ENCODE peak calls at places on chromosome 5, in ten cellular contexts. L, N, J, R, I, S, V, A, X and E are unnamed samples.

GRCh38 chr5:82151622-82152021 is 126.5 kb downstream of the RPS23 start:
- DNase-seq in J (no peak), A (no peak), R (no peak), X (no peak), L (no peak), S (no peak), V (no peak), N (no peak), I (no peak), E (no peak)

GRCh38 chr5:118775790-118776499 is 212.4 kb downstream of the DTWD2 start:
- DNase-seq in X (no peak), I (no peak), S (no peak), V (no peak), R (no peak), A (no peak), N (no peak), L (no peak), J (no peak), E (no peak)

GRCh38 chr5:96868603-96869371 is 7.5 kb upstream of the ERAP2 start:
- DNase-seq in R (peak), V (peak), J (no peak), I (no peak), L (peak), N (no peak), X (peak), A (no peak), S (no peak), E (no peak)

GRCh38 chr5:1483856-1484255 is 38.6 kb upstream of the SLC6A3 start:
- DNase-seq in R (no peak), S (no peak), L (no peak), X (no peak), I (no peak), J (no peak), V (no peak), A (no peak), N (no peak), E (no peak)

GRCh38 chr5:103244398-103244797 is 14.2 kb upstream of the MACIR start:
- DNase-seq in R (no peak), X (no peak), S (no peak), A (no peak), I (no peak), J (no peak), L (no peak), N (no peak), V (no peak), E (no peak)

GRCh38 chr5:150636391-150637244 is 3.8 kb upstream of the SYNPO start:
- DNase-seq in X (no peak), A (peak), V (no peak), N (peak), R (peak), L (no peak), S (no peak), J (peak), I (no peak), E (peak)

GRCh38 chr5:90985341-90985740 is 397.8 kb downstream of the ARRDC3 start:
- DNase-seq in A (no peak), L (no peak), N (no peak), I (no peak), R (no peak), V (no peak), S (no peak), X (no peak), J (no peak), E (no peak)

GRCh38 chr5:80069918-80070318 is 34.8 kb downstream of the THBS4 start:
- DNase-seq in I (no peak), V (no peak), N (no peak), L (no peak), S (no peak), J (no peak), A (no peak), R (no peak), X (no peak), E (peak)

GRCh38 chr5:20678814-20679298 is 690.9 kb upstream of the CDH18 start:
- DNase-seq in S (no peak), R (no peak), N (no peak), A (no peak), I (no peak), V (peak), J (no peak), X (no peak), L (no peak), E (no peak)

GRCh38 chr5:72138943-72139467 is 31.7 kb downstream of the MAP1B start:
- DNase-seq in V (no peak), J (no peak), A (peak), I (no peak), S (no peak), R (no peak), L (no peak), X (no peak), N (no peak), E (no peak)

GRCh38 chr5:91469517-91470165 is 86.5 kb upstream of the ARRDC3 start:
- DNase-seq in A (no peak), S (no peak), I (no peak), N (no peak), L (no peak), J (peak), V (no peak), X (no peak), R (no peak), E (no peak)

GRCh38 chr5:83472508-83473343 is 1.2 kb downstream of the VCAN start:
- DNase-seq in X (no peak), I (no peak), R (peak), S (peak), N (peak), L (no peak), V (peak), J (peak), A (no peak), E (peak)

GRCh38 chr5:155049569-155050383 is 36.2 kb downstream of the KIF4B start:
- DNase-seq in X (peak), N (no peak), L (peak), S (no peak), A (no peak), J (no peak), I (no peak), V (no peak), R (no peak), E (no peak)

GRCh38 chr5:61808884-61809283 is 476.8 kb downstream of the ZSWIM6 start:
- DNase-seq in I (no peak), J (no peak), L (no peak), S (no peak), A (no peak), N (no peak), V (no peak), R (no peak), X (no peak), E (no peak)

GRCh38 chr5:145960166-145960565 is 23.8 kb downstream of the SH3RF2 start:
- DNase-seq in X (no peak), V (no peak), R (no peak), S (no peak), A (no peak), L (no peak), N (no peak), J (no peak), I (no peak), E (no peak)

GRCh38 chr5:148416921-148417320 is 33.2 kb downstream of the FBXO38 start:
- DNase-seq in S (no peak), I (no peak), J (peak), L (no peak), A (no peak), N (no peak), V (no peak), R (no peak), X (no peak), E (peak)

GRCh38 chr5:1497795-1498622 is 25.8 kb downstream of the LPCAT1 start:
- DNase-seq in A (no peak), N (no peak), L (no peak), J (no peak), I (no peak), R (no peak), V (no peak), S (no peak), X (no peak), E (no peak)

GRCh38 chr5:152547202-152547601 is 142.1 kb upstream of the NMUR2 start:
- DNase-seq in I (no peak), S (no peak), R (no peak), V (no peak), L (no peak), N (no peak), J (no peak), A (no peak), X (no peak), E (no peak)

GRCh38 chr5:142692280-142692775 is 6.4 kb upstream of the FGF1 start:
- DNase-seq in X (no peak), A (no peak), J (no peak), R (no peak), N (no peak), S (no peak), I (no peak), L (no peak), V (no peak), E (no peak)

GRCh38 chr5:132017738-132018625 is 6.5 kb upstream of the ACSL6 start:
- DNase-seq in I (no peak), R (no peak), J (no peak), L (no peak), S (no peak), V (no peak), A (no peak), X (no peak), N (peak), E (peak)

GRCh38 chr5:68821056-68821455 is 272.8 kb upstream of the SLC30A5 start:
- DNase-seq in I (no peak), L (no peak), V (no peak), N (no peak), S (no peak), X (no peak), R (no peak), J (no peak), A (no peak), E (no peak)

GRCh38 chr5:69042915-69043795 is 50.7 kb upstream of the SLC30A5 start:
- DNase-seq in J (peak), X (peak), S (peak), N (peak), R (peak), I (peak), A (peak), V (peak), L (peak), E (peak)

GRCh38 chr5:148145916-148146315 is 22.4 kb upstream of the SPINK14 start:
- DNase-seq in X (no peak), J (no peak), I (no peak), N (no peak), S (peak), A (no peak), L (peak), V (no peak), R (peak), E (no peak)

GRCh38 chr5:120545007-120545406 is 80.9 kb downstream of the PRR16 start:
- DNase-seq in S (no peak), J (no peak), I (no peak), R (no peak), N (no peak), X (no peak), A (no peak), V (no peak), L (no peak), E (no peak)

GRCh38 chr5:54905942-54906537 is 79.4 kb downstream of the ESM1 start:
- DNase-seq in R (peak), L (peak), N (peak), A (peak), X (peak), J (no peak), I (peak), S (peak), V (peak), E (peak)

GRCh38 chr5:103840600-103840999 is 278.0 kb upstream of the NUDT12 start:
- DNase-seq in A (no peak), V (no peak), S (no peak), L (no peak), R (no peak), N (no peak), I (no peak), X (no peak), J (no peak), E (no peak)

GRCh38 chr5:74452851-74453250 is 187.7 kb downstream of the ENC1 start:
- DNase-seq in L (no peak), V (no peak), S (no peak), A (no peak), N (no peak), J (no peak), X (no peak), I (no peak), R (no peak), E (no peak)

GRCh38 chr5:90134381-90134780 is 275.2 kb downstream of the CETN3 start:
- DNase-seq in N (no peak), S (no peak), A (no peak), I (no peak), X (no peak), L (no peak), V (no peak), R (no peak), J (no peak), E (no peak)

GRCh38 chr5:57166250-57166649 is 7.6 kb upstream of the GPBP1 start:
- DNase-seq in J (no peak), N (no peak), R (no peak), L (no peak), I (no peak), X (no peak), A (no peak), S (no peak), V (no peak), E (no peak)

GRCh38 chr5:168683247-168683926 is 104.2 kb upstream of the PANK3 start:
- DNase-seq in S (no peak), I (no peak), V (no peak), X (no peak), R (no peak), L (no peak), J (no peak), A (no peak), N (no peak), E (no peak)

GRCh38 chr5:140875085-140876065 is at the start of gene PCDHA12:
- DNase-seq in X (no peak), A (no peak), L (no peak), V (peak), N (no peak), R (no peak), I (no peak), S (no peak), J (no peak), E (no peak)

GRCh38 chr5:72265032-72265903 is 54.8 kb downstream of the MRPS27 start:
- DNase-seq in S (no peak), J (no peak), X (no peak), I (no peak), R (no peak), L (no peak), A (no peak), V (no peak), N (no peak), E (no peak)

GRCh38 chr5:5420251-5420650 is 2.2 kb upstream of the ICE1 start:
- DNase-seq in V (no peak), J (no peak), X (no peak), L (no peak), A (no peak), I (no peak), R (no peak), S (no peak), N (no peak), E (no peak)

GRCh38 chr5:123209163-123210013 is 120.3 kb downstream of the PRDM6 start:
- DNase-seq in S (no peak), L (peak), R (no peak), N (no peak), A (no peak), I (no peak), V (peak), J (no peak), X (peak), E (no peak)

GRCh38 chr5:150624334-150625163 is 15.9 kb upstream of the SYNPO start:
- DNase-seq in S (no peak), L (no peak), I (peak), J (no peak), R (no peak), V (peak), A (peak), X (no peak), N (no peak), E (peak)

GRCh38 chr5:147336871-147337270 is 102.0 kb downstream of the STK32A start:
- DNase-seq in X (no peak), I (no peak), R (no peak), S (no peak), A (no peak), V (no peak), L (no peak), J (no peak), N (no peak), E (no peak)

GRCh38 chr5:15034379-15034778 is 162.8 kb upstream of the ANKH start:
- DNase-seq in V (no peak), L (no peak), I (no peak), N (no peak), S (no peak), X (no peak), R (no peak), A (no peak), J (no peak), E (no peak)

DNA sequence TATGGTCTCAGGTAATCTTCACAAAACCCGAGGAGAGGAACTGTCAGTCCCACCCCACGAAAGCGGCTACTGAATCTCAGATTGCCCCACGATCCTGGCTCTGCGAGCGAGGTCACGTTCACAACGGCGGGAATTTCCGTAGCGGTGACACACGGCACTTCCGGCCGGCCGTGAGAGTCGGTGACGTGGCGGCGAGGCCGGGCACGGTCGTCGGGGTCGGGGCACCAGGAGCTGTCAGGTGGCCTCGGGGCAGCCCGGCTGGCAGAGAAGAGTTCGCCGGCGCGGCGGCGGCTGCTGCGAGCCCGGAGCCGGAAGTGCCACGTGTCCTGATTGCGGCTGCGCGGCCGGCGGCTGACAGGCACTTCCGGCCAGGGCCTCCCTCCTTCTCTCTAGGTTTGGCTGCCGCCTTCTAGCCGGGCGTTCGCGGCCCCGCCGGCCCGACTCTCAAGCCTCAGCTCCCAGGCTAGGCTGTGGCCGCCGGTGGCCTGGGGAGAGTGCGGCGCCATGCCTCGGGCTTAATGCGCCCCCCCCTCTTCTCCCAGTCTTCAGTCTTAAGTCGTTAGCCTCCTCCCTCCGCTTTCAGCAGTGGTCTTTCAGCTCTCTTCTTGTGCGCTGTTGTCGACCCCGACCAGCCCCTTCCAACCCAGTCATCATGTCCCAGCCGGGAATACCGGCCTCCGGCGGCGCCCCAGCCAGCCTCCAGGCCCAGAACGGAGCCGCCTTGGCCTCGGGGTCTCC is at the start of gene SEC24A:
- DNase-seq in R (peak), J (peak), L (peak), N (peak), X (peak), V (peak), S (peak), I (peak), A (peak), E (peak)
- TF ChIP-seq POLR2A in R (peak), J (peak), L (peak), N (peak), X (peak), V (peak), S (no peak), I (peak), A (peak), E (peak)

GRCh38 chr5:114116981-114117380 is 244.9 kb upstream of the KCNN2 start:
- DNase-seq in S (no peak), I (no peak), L (no peak), J (no peak), R (peak), V (no peak), X (no peak), N (no peak), A (no peak), E (no peak)
- TF ChIP-seq CTCF in S (no peak), I (no peak), L (no peak), J (no peak), R (no peak), V (no peak), X (no peak), N (no peak), A (no peak), E (no peak)

GRCh38 chr5:170633235-170634041 is 129.6 kb downstream of the KCNIP1 start:
- DNase-seq in J (peak), X (peak), N (peak), I (no peak), R (peak), L (peak), S (peak), V (peak), A (peak), E (peak)
- H3K4me3 ChIP-seq in J (no peak), X (peak), N (peak), I (no peak), R (no peak), L (no peak), S (peak), V (peak), A (peak), E (peak)

GRCh38 chr5:31531888-31532710 is at the start of the genes C5orf22 and DROSHA:
- DNase-seq in X (peak), R (peak), J (peak), A (peak), I (peak), N (peak), V (peak), L (peak), S (peak), E (peak)
- TF ChIP-seq POLR2A in X (peak), R (peak), J (peak), A (no peak), I (peak), N (no peak), V (peak), L (peak), S (no peak), E (no peak)